ENCODE peak calls at places on chromosomes 3 and 15, in five cellular contexts. One of them, this sample, is unnamed. For H3K4me1, the result is how much of the 10 kb centered on the place peaks cover.

GRCh38 chr15:77548608-77549551 is 83.8 kb downstream of the LINGO1 start:
- DNase-seq in fibroblast of lung: no peak
- DNase-seq in colonic mucosa: no peak
- DNase-seq in endothelial cell of umbilical vein: no peak
- DNase-seq in A673: no peak
- DNase-seq in this sample: no peak

GRCh38 chr3:108407858-108408257 is 102.5 kb downstream of the MYH15 start:
- DNase-seq in fibroblast of lung: no peak
- DNase-seq in colonic mucosa: no peak
- DNase-seq in endothelial cell of umbilical vein: no peak
- DNase-seq in A673: peak
- DNase-seq in this sample: no peak

GRCh38 chr15:71052356-71052755 is 62.9 kb upstream of the THSD4 start:
- DNase-seq in fibroblast of lung: peak
- DNase-seq in colonic mucosa: no peak
- DNase-seq in endothelial cell of umbilical vein: no peak
- DNase-seq in A673: no peak
- DNase-seq in this sample: no peak

GRCh38 chr15:48627260-48627969 is 18.1 kb downstream of the FBN1 start:
- DNase-seq in fibroblast of lung: peak
- DNase-seq in colonic mucosa: no peak
- DNase-seq in endothelial cell of umbilical vein: no peak
- DNase-seq in A673: peak
- DNase-seq in this sample: no peak

GRCh38 chr3:123258811-123259420 is 57.2 kb downstream of the SEC22A start:
- DNase-seq in fibroblast of lung: peak
- DNase-seq in colonic mucosa: no peak
- DNase-seq in endothelial cell of umbilical vein: peak
- DNase-seq in A673: peak
- DNase-seq in this sample: no peak

GRCh38 chr15:69880616-69881309 is 217.0 kb downstream of the TLE3 start:
- DNase-seq in fibroblast of lung: no peak
- DNase-seq in colonic mucosa: no peak
- DNase-seq in endothelial cell of umbilical vein: no peak
- DNase-seq in A673: no peak
- DNase-seq in this sample: no peak

GRCh38 chr3:133595341-133595740 is 21.9 kb downstream of the CDV3 start:
- DNase-seq in fibroblast of lung: no peak
- DNase-seq in colonic mucosa: no peak
- DNase-seq in endothelial cell of umbilical vein: peak
- DNase-seq in A673: no peak
- DNase-seq in this sample: no peak

GRCh38 chr3:182704926-182705325 is 88.4 kb upstream of the ATP11B start:
- DNase-seq in fibroblast of lung: no peak
- DNase-seq in colonic mucosa: no peak
- DNase-seq in endothelial cell of umbilical vein: no peak
- DNase-seq in A673: no peak
- DNase-seq in this sample: no peak

GRCh38 chr3:41060106-41060505 is 139.2 kb upstream of the CTNNB1 start:
- DNase-seq in fibroblast of lung: no peak
- DNase-seq in colonic mucosa: no peak
- DNase-seq in endothelial cell of umbilical vein: no peak
- DNase-seq in A673: no peak
- DNase-seq in this sample: no peak

GRCh38 chr3:42032693-42033349 is 58.3 kb upstream of the TRAK1 start:
- DNase-seq in fibroblast of lung: peak
- DNase-seq in colonic mucosa: peak
- DNase-seq in endothelial cell of umbilical vein: peak
- DNase-seq in A673: peak
- DNase-seq in this sample: no peak

GRCh38 chr15:66723826-66724731 is 22.0 kb downstream of the SMAD6 start:
- DNase-seq in fibroblast of lung: peak
- DNase-seq in colonic mucosa: no peak
- DNase-seq in endothelial cell of umbilical vein: no peak
- DNase-seq in A673: no peak
- DNase-seq in this sample: no peak

GRCh38 chr3:94896994-94897393 is 834.1 kb downstream of the NSUN3 start:
- DNase-seq in fibroblast of lung: no peak
- DNase-seq in colonic mucosa: no peak
- DNase-seq in endothelial cell of umbilical vein: no peak
- DNase-seq in A673: no peak
- DNase-seq in this sample: no peak

GRCh38 chr3:81666502-81667121 is 94.8 kb downstream of the GBE1 start:
- DNase-seq in fibroblast of lung: peak
- DNase-seq in colonic mucosa: no peak
- DNase-seq in endothelial cell of umbilical vein: peak
- DNase-seq in A673: peak
- DNase-seq in this sample: no peak

GRCh38 chr3:34864011-34864410 is 775.3 kb upstream of the ARPP21 start:
- DNase-seq in fibroblast of lung: no peak
- DNase-seq in colonic mucosa: no peak
- DNase-seq in endothelial cell of umbilical vein: no peak
- DNase-seq in A673: peak
- DNase-seq in this sample: no peak

DNA sequence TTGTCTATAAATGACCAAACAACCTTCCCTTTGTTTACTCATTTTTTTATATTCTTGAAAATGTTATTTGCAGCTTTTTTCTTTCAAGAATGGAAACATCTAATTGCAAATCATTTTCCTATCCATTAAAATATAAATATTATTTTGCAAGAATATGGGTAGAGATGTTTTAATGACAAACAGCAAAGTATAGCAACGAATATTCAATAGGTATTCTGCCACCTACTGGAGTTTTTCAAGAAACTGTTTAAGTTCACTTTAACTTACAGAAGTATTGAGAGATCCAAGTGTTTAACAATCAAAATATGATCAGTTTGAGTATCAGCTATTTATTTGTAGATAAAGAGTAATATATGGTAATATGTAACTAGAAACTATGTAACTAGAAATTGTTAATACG is 6.9 kb upstream of the EOGT start:
- DNase-seq in fibroblast of lung: peak
- DNase-seq in colonic mucosa: no peak
- DNase-seq in endothelial cell of umbilical vein: no peak
- DNase-seq in A673: no peak
- DNase-seq in this sample: no peak
- TF ChIP-seq CTCF in fibroblast of lung: peak
- TF ChIP-seq CTCF in colonic mucosa: no peak
- TF ChIP-seq CTCF in endothelial cell of umbilical vein: peak
- TF ChIP-seq CTCF in A673: peak
- TF ChIP-seq CTCF in this sample: peak

DNA sequence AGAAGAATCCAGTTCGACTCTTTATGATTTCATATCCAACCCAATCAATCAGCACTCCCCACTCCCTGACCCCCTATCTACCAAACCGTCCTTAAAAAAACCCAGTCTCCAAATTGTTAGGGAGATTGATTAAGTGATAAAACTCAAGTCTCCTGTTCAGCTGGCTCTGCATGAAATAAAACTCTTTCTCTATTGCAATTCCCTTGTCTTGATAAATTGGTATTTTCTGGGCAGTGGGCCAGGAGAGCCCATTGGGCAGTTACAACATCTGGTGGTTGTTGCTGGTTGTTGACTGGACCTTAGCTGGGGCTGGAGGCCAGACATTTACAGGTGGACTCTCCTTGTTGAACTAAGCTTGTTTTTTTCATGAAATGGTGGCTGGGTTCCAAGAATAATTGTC is 642.3 kb downstream of the ROBO2 start:
- DNase-seq in fibroblast of lung: peak
- DNase-seq in colonic mucosa: no peak
- DNase-seq in endothelial cell of umbilical vein: no peak
- DNase-seq in A673: no peak
- DNase-seq in this sample: no peak
- H3K4me3 ChIP-seq in fibroblast of lung: no peak
- H3K4me3 ChIP-seq in colonic mucosa: no peak
- H3K4me3 ChIP-seq in endothelial cell of umbilical vein: no peak
- H3K4me3 ChIP-seq in A673: no peak
- H3K4me3 ChIP-seq in this sample: no peak

DNA sequence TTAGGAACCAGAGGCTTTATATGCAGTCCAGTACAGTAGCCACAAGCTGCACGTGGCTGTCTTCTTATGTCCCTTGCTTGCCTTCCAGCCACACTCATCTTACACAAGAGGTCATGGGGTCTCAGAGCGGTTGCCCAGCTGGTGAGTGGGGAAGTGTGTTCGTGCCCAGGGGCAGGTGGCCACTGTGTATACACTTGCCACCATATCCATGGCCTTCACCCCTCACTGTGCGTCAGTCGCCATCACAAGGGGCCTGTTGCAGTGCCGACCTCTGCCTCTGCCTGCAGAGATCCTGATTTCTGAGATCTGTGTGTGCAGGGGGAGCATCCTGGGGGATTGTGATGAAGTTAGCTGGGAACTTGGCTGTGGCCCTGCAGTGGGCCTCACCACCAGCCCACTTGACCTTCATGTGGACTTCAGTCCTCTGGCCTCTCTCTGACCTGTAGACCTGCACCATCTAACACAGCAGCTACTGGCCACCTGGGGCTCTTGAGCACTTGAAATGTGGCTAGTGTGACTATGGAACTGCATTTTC is 43.1 kb upstream of the SACM1L start:
- DNase-seq in fibroblast of lung: peak
- DNase-seq in colonic mucosa: no peak
- DNase-seq in endothelial cell of umbilical vein: peak
- DNase-seq in A673: no peak
- DNase-seq in this sample: no peak
- H3K4me1 ChIP-seq in fibroblast of lung: under half
- H3K4me1 ChIP-seq in colonic mucosa: under half
- H3K4me1 ChIP-seq in endothelial cell of umbilical vein: half or more
- H3K4me1 ChIP-seq in A673: under half
- H3K4me1 ChIP-seq in this sample: under half

DNA sequence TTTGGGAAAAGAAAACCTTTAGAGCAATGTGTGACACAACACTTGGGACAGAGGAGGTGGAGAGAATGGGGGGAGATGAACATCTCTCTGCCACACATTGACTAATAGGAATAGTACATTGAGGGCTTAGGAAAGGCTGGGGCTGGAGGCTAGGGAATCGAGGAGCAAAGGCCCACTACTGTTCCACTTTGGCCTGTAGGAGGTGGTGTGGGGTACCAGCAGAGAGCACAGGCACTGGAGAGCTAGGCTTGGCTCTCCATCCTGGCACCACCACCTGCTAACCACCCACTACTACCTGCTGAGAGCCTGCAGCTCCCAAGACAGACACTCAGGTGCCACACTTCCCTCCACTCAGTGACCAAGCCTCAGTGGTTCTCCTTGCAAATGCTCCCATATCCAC is 19.4 kb downstream of the CCDC32 start:
- DNase-seq in fibroblast of lung: no peak
- DNase-seq in colonic mucosa: no peak
- DNase-seq in endothelial cell of umbilical vein: no peak
- DNase-seq in A673: no peak
- DNase-seq in this sample: no peak
- TF ChIP-seq CTCF in fibroblast of lung: peak
- TF ChIP-seq CTCF in colonic mucosa: no peak
- TF ChIP-seq CTCF in endothelial cell of umbilical vein: no peak
- TF ChIP-seq CTCF in A673: peak
- TF ChIP-seq CTCF in this sample: no peak

DNA sequence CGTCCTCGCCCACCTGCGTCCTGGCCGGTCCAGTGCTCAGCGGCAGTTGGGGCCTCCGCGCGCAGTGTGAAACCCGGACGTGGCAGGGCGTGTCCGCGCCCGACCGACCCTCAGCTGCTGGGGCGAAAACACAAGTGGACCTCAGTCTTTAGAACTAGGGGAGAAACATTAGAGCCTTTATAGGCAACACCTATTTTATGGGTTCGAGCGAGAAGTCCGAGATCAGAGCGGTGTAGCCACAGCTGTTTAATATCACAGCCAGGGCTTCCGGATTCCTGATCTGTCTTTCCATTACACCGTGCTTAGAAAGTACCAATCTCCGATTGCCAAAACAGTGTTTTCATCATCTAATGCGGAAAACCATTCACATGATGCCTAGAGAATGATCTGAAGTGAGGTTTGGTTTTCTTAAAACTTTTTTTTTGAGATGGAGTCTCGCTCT is 516 bp downstream of the RAD51 start:
- DNase-seq in fibroblast of lung: peak
- DNase-seq in colonic mucosa: peak
- DNase-seq in endothelial cell of umbilical vein: peak
- DNase-seq in A673: peak
- DNase-seq in this sample: no peak
- H3K4me3 ChIP-seq in fibroblast of lung: peak
- H3K4me3 ChIP-seq in colonic mucosa: peak
- H3K4me3 ChIP-seq in endothelial cell of umbilical vein: peak
- H3K4me3 ChIP-seq in A673: peak
- H3K4me3 ChIP-seq in this sample: peak

DNA sequence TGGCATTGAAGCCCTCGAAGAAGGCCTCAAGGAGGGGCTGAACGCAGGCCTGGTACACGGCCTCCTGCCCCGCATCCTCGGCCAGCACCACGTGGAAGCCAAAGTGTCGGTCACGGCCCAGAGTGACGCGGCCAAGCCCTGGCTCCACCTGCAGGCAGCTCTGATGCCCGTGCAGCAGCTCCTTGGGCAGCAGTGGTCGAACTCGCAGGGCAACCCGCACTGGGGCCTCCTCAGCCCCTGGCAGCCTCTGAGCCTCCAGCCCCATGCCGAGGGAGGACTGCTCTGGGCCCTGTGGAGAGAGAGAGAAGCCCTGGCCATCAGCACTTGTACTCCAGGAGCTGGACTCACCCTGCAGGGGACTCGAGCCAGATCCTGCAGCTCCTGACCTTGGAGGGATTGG is 2.6 kb downstream of the KIF7 start:
- DNase-seq in fibroblast of lung: no peak
- DNase-seq in colonic mucosa: no peak
- DNase-seq in endothelial cell of umbilical vein: no peak
- DNase-seq in A673: no peak
- DNase-seq in this sample: no peak
- H3K4me1 ChIP-seq in fibroblast of lung: under half
- H3K4me1 ChIP-seq in colonic mucosa: under half
- H3K4me1 ChIP-seq in endothelial cell of umbilical vein: under half
- H3K4me1 ChIP-seq in A673: under half
- H3K4me1 ChIP-seq in this sample: under half

GRCh38 chr3:17891139-17891850 is 148.9 kb upstream of the TBC1D5 start:
- DNase-seq in fibroblast of lung: no peak
- DNase-seq in colonic mucosa: no peak
- DNase-seq in endothelial cell of umbilical vein: no peak
- DNase-seq in A673: no peak
- DNase-seq in this sample: no peak

GRCh38 chr3:17894434-17895060 is 152.1 kb upstream of the TBC1D5 start:
- DNase-seq in fibroblast of lung: peak
- DNase-seq in colonic mucosa: peak
- DNase-seq in endothelial cell of umbilical vein: no peak
- DNase-seq in A673: peak
- DNase-seq in this sample: peak
- TF ChIP-seq CTCF in fibroblast of lung: peak
- TF ChIP-seq CTCF in colonic mucosa: peak
- TF ChIP-seq CTCF in endothelial cell of umbilical vein: no peak
- TF ChIP-seq CTCF in A673: peak
- TF ChIP-seq CTCF in this sample: peak

GRCh38 chr3:152293607-152294006 is 24.9 kb downstream of the MBNL1 start:
- DNase-seq in fibroblast of lung: no peak
- DNase-seq in colonic mucosa: no peak
- DNase-seq in endothelial cell of umbilical vein: no peak
- DNase-seq in A673: no peak
- DNase-seq in this sample: no peak

GRCh38 chr3:152296990-152297389 is 28.3 kb downstream of the MBNL1 start:
- DNase-seq in fibroblast of lung: no peak
- DNase-seq in colonic mucosa: no peak
- DNase-seq in endothelial cell of umbilical vein: no peak
- DNase-seq in A673: no peak
- DNase-seq in this sample: no peak

GRCh38 chr3:152296382-152296781 is 27.7 kb downstream of the MBNL1 start:
- DNase-seq in fibroblast of lung: no peak
- DNase-seq in colonic mucosa: no peak
- DNase-seq in endothelial cell of umbilical vein: no peak
- DNase-seq in A673: no peak
- DNase-seq in this sample: no peak

GRCh38 chr3:152295344-152295743 is 26.6 kb downstream of the MBNL1 start:
- DNase-seq in fibroblast of lung: no peak
- DNase-seq in colonic mucosa: no peak
- DNase-seq in endothelial cell of umbilical vein: no peak
- DNase-seq in A673: no peak
- DNase-seq in this sample: no peak

GRCh38 chr3:152295834-152296233 is 27.1 kb downstream of the MBNL1 start:
- DNase-seq in fibroblast of lung: no peak
- DNase-seq in colonic mucosa: no peak
- DNase-seq in endothelial cell of umbilical vein: no peak
- DNase-seq in A673: no peak
- DNase-seq in this sample: no peak
- H3K4me3 ChIP-seq in fibroblast of lung: no peak
- H3K4me3 ChIP-seq in colonic mucosa: no peak
- H3K4me3 ChIP-seq in endothelial cell of umbilical vein: no peak
- H3K4me3 ChIP-seq in A673: no peak
- H3K4me3 ChIP-seq in this sample: no peak